ENCODE peak calls at places on chromosome 22, in seven cellular contexts. One of them, this sample, is unnamed.

GRCh38 chr22:33210129-33210784 is 152.1 kb upstream of the SYN3 start:
- ATAC-seq in gastroesophageal sphincter: no peak
- ATAC-seq in activated T-cell treated with anti-CD3 and anti-CD28 coated beads, Interleukin-2, amount 50 U/mL, for 72 hours: no peak
- ATAC-seq in lower lobe of right lung: peak; percentile 65
- ATAC-seq in HepG2: peak; percentile 95
- ATAC-seq in HCT116: peak; percentile 54
- ATAC-seq in sciatic nerve: no peak
- ATAC-seq in this sample: no peak

GRCh38 chr22:50299724-50300619 is 7.5 kb downstream of the PLXNB2 start:
- ATAC-seq in gastroesophageal sphincter: no peak
- ATAC-seq in HepG2: no peak
- ATAC-seq in HCT116: peak; percentile 55
- ATAC-seq in sciatic nerve: peak; percentile 8
- ATAC-seq in activated T-cell treated with anti-CD3 and anti-CD28 coated beads, Interleukin-2, amount 50 U/mL, for 72 hours: peak; percentile 16
- ATAC-seq in lower lobe of right lung: no peak
- ATAC-seq in this sample: no peak

GRCh38 chr22:44336962-44337657 is 24.4 kb upstream of the SHISAL1 start:
- ATAC-seq in lower lobe of right lung: no peak
- ATAC-seq in sciatic nerve: no peak
- ATAC-seq in gastroesophageal sphincter: no peak
- ATAC-seq in HCT116: peak; percentile 27
- ATAC-seq in HepG2: peak; percentile 36
- ATAC-seq in activated T-cell treated with anti-CD3 and anti-CD28 coated beads, Interleukin-2, amount 50 U/mL, for 72 hours: no peak
- ATAC-seq in this sample: no peak

GRCh38 chr22:19730141-19730661 is 6.9 kb downstream of the GP1BB start:
- ATAC-seq in HCT116: peak; percentile 44
- ATAC-seq in gastroesophageal sphincter: no peak
- ATAC-seq in sciatic nerve: peak; percentile 48
- ATAC-seq in lower lobe of right lung: peak; percentile 6
- ATAC-seq in HepG2: no peak
- ATAC-seq in activated T-cell treated with anti-CD3 and anti-CD28 coated beads, Interleukin-2, amount 50 U/mL, for 72 hours: peak; percentile 32
- ATAC-seq in this sample: peak; percentile 15

GRCh38 chr22:32579533-32580220 is 105.1 kb downstream of the FBXO7 start:
- ATAC-seq in activated T-cell treated with anti-CD3 and anti-CD28 coated beads, Interleukin-2, amount 50 U/mL, for 72 hours: no peak
- ATAC-seq in sciatic nerve: peak; percentile 55
- ATAC-seq in HCT116: no peak
- ATAC-seq in HepG2: peak; percentile 85
- ATAC-seq in gastroesophageal sphincter: peak; percentile 28
- ATAC-seq in lower lobe of right lung: peak; percentile 70
- ATAC-seq in this sample: no peak

GRCh38 chr22:21680830-21681565 is 15.2 kb downstream of the PPIL2 start:
- ATAC-seq in sciatic nerve: no peak
- ATAC-seq in HCT116: no peak
- ATAC-seq in gastroesophageal sphincter: no peak
- ATAC-seq in lower lobe of right lung: no peak
- ATAC-seq in HepG2: no peak
- ATAC-seq in activated T-cell treated with anti-CD3 and anti-CD28 coated beads, Interleukin-2, amount 50 U/mL, for 72 hours: no peak
- ATAC-seq in this sample: no peak

GRCh38 chr22:23574877-23575276 is 5.2 kb downstream of the IGLL1 start:
- ATAC-seq in HepG2: no peak
- ATAC-seq in activated T-cell treated with anti-CD3 and anti-CD28 coated beads, Interleukin-2, amount 50 U/mL, for 72 hours: no peak
- ATAC-seq in HCT116: no peak
- ATAC-seq in gastroesophageal sphincter: no peak
- ATAC-seq in sciatic nerve: no peak
- ATAC-seq in lower lobe of right lung: peak; percentile 16
- ATAC-seq in this sample: no peak

GRCh38 chr22:41939981-41940852 is 6.7 kb downstream of the CENPM start:
- ATAC-seq in activated T-cell treated with anti-CD3 and anti-CD28 coated beads, Interleukin-2, amount 50 U/mL, for 72 hours: peak; percentile 83
- ATAC-seq in lower lobe of right lung: peak; percentile 36
- ATAC-seq in gastroesophageal sphincter: no peak
- ATAC-seq in HCT116: no peak
- ATAC-seq in HepG2: no peak
- ATAC-seq in sciatic nerve: peak; percentile 38
- ATAC-seq in this sample: peak; percentile 78

GRCh38 chr22:27786253-27786898 is 15.2 kb downstream of the MN1 start:
- ATAC-seq in sciatic nerve: no peak
- ATAC-seq in gastroesophageal sphincter: peak; percentile 44
- ATAC-seq in HepG2: no peak
- ATAC-seq in activated T-cell treated with anti-CD3 and anti-CD28 coated beads, Interleukin-2, amount 50 U/mL, for 72 hours: no peak
- ATAC-seq in HCT116: no peak
- ATAC-seq in lower lobe of right lung: no peak
- ATAC-seq in this sample: no peak

GRCh38 chr22:25661067-25661466 is 80.9 kb upstream of the MYO18B start:
- ATAC-seq in HCT116: no peak
- ATAC-seq in gastroesophageal sphincter: peak; percentile 36
- ATAC-seq in activated T-cell treated with anti-CD3 and anti-CD28 coated beads, Interleukin-2, amount 50 U/mL, for 72 hours: no peak
- ATAC-seq in sciatic nerve: no peak
- ATAC-seq in HepG2: no peak
- ATAC-seq in lower lobe of right lung: peak; percentile 65
- ATAC-seq in this sample: no peak

GRCh38 chr22:25753252-25753651 is 11.3 kb downstream of the MYO18B start:
- ATAC-seq in activated T-cell treated with anti-CD3 and anti-CD28 coated beads, Interleukin-2, amount 50 U/mL, for 72 hours: no peak
- ATAC-seq in HepG2: no peak
- ATAC-seq in lower lobe of right lung: no peak
- ATAC-seq in gastroesophageal sphincter: no peak
- ATAC-seq in sciatic nerve: no peak
- ATAC-seq in HCT116: peak; percentile 27
- ATAC-seq in this sample: no peak

GRCh38 chr22:45376703-45377102 is 36.7 kb downstream of the SMC1B start:
- ATAC-seq in lower lobe of right lung: peak; percentile 46
- ATAC-seq in gastroesophageal sphincter: peak; percentile 68
- ATAC-seq in HCT116: no peak
- ATAC-seq in sciatic nerve: peak; percentile 61
- ATAC-seq in HepG2: no peak
- ATAC-seq in activated T-cell treated with anti-CD3 and anti-CD28 coated beads, Interleukin-2, amount 50 U/mL, for 72 hours: no peak
- ATAC-seq in this sample: no peak

GRCh38 chr22:31917227-31917921 is 27.0 kb upstream of the YWHAH start:
- ATAC-seq in sciatic nerve: peak; percentile 56
- ATAC-seq in HCT116: no peak
- ATAC-seq in activated T-cell treated with anti-CD3 and anti-CD28 coated beads, Interleukin-2, amount 50 U/mL, for 72 hours: peak; percentile 75
- ATAC-seq in HepG2: peak; percentile 32
- ATAC-seq in lower lobe of right lung: peak; percentile 78
- ATAC-seq in gastroesophageal sphincter: no peak
- ATAC-seq in this sample: peak; percentile 90

GRCh38 chr22:29301716-29302401 is 4.6 kb upstream of the GAS2L1 start:
- ATAC-seq in gastroesophageal sphincter: no peak
- ATAC-seq in sciatic nerve: no peak
- ATAC-seq in HepG2: peak; percentile 6
- ATAC-seq in activated T-cell treated with anti-CD3 and anti-CD28 coated beads, Interleukin-2, amount 50 U/mL, for 72 hours: peak; percentile 7
- ATAC-seq in HCT116: no peak
- ATAC-seq in lower lobe of right lung: no peak
- ATAC-seq in this sample: no peak

GRCh38 chr22:31248965-31249940 is 37.2 kb downstream of the LIMK2 start:
- ATAC-seq in HCT116: no peak
- ATAC-seq in HepG2: no peak
- ATAC-seq in sciatic nerve: no peak
- ATAC-seq in gastroesophageal sphincter: no peak
- ATAC-seq in lower lobe of right lung: peak; percentile 41
- ATAC-seq in activated T-cell treated with anti-CD3 and anti-CD28 coated beads, Interleukin-2, amount 50 U/mL, for 72 hours: no peak
- ATAC-seq in this sample: no peak

GRCh38 chr22:27378343-27378800 is 423.2 kb downstream of the MN1 start:
- ATAC-seq in gastroesophageal sphincter: no peak
- ATAC-seq in HepG2: no peak
- ATAC-seq in sciatic nerve: no peak
- ATAC-seq in HCT116: no peak
- ATAC-seq in lower lobe of right lung: no peak
- ATAC-seq in activated T-cell treated with anti-CD3 and anti-CD28 coated beads, Interleukin-2, amount 50 U/mL, for 72 hours: no peak
- ATAC-seq in this sample: no peak

GRCh38 chr22:19359554-19360299 is 68.2 kb upstream of the CLTCL1 start:
- ATAC-seq in HepG2: no peak
- ATAC-seq in activated T-cell treated with anti-CD3 and anti-CD28 coated beads, Interleukin-2, amount 50 U/mL, for 72 hours: no peak
- ATAC-seq in gastroesophageal sphincter: no peak
- ATAC-seq in HCT116: no peak
- ATAC-seq in sciatic nerve: no peak
- ATAC-seq in lower lobe of right lung: no peak
- ATAC-seq in this sample: no peak

GRCh38 chr22:36223504-36223903 is 15.8 kb downstream of the APOL2 start:
- ATAC-seq in activated T-cell treated with anti-CD3 and anti-CD28 coated beads, Interleukin-2, amount 50 U/mL, for 72 hours: no peak
- ATAC-seq in HepG2: no peak
- ATAC-seq in gastroesophageal sphincter: no peak
- ATAC-seq in lower lobe of right lung: no peak
- ATAC-seq in HCT116: no peak
- ATAC-seq in sciatic nerve: no peak
- ATAC-seq in this sample: no peak

GRCh38 chr22:21816787-21817496 is 50.5 kb downstream of the MAPK1 start:
- ATAC-seq in HepG2: peak; percentile 28
- ATAC-seq in lower lobe of right lung: peak; percentile 91
- ATAC-seq in activated T-cell treated with anti-CD3 and anti-CD28 coated beads, Interleukin-2, amount 50 U/mL, for 72 hours: peak; percentile 94
- ATAC-seq in sciatic nerve: peak; percentile 94
- ATAC-seq in gastroesophageal sphincter: peak; percentile 75
- ATAC-seq in HCT116: no peak
- ATAC-seq in this sample: peak; percentile 94

GRCh38 chr22:42079319-42080251 is at the start of gene SMDT1:
- ATAC-seq in lower lobe of right lung: peak; percentile 96
- ATAC-seq in sciatic nerve: peak; percentile 94
- ATAC-seq in HCT116: peak; percentile 93
- ATAC-seq in HepG2: peak; percentile 92
- ATAC-seq in activated T-cell treated with anti-CD3 and anti-CD28 coated beads, Interleukin-2, amount 50 U/mL, for 72 hours: peak; percentile 89
- ATAC-seq in gastroesophageal sphincter: peak; percentile 96
- ATAC-seq in this sample: peak; percentile 92

GRCh38 chr22:31122532-31123291 is at the start of gene INPP5J:
- ATAC-seq in lower lobe of right lung: peak; percentile 73
- ATAC-seq in HCT116: peak; percentile 93
- ATAC-seq in activated T-cell treated with anti-CD3 and anti-CD28 coated beads, Interleukin-2, amount 50 U/mL, for 72 hours: no peak
- ATAC-seq in gastroesophageal sphincter: peak; percentile 82
- ATAC-seq in HepG2: peak; percentile 62
- ATAC-seq in sciatic nerve: peak; percentile 74
- ATAC-seq in this sample: no peak

GRCh38 chr22:50699754-50700386 is 27.2 kb downstream of the SHANK3 start:
- ATAC-seq in HepG2: peak; percentile 69
- ATAC-seq in sciatic nerve: no peak
- ATAC-seq in HCT116: no peak
- ATAC-seq in gastroesophageal sphincter: no peak
- ATAC-seq in lower lobe of right lung: no peak
- ATAC-seq in activated T-cell treated with anti-CD3 and anti-CD28 coated beads, Interleukin-2, amount 50 U/mL, for 72 hours: no peak
- ATAC-seq in this sample: no peak

GRCh38 chr22:46827072-46827780 is 64.8 kb downstream of the TBC1D22A start:
- ATAC-seq in activated T-cell treated with anti-CD3 and anti-CD28 coated beads, Interleukin-2, amount 50 U/mL, for 72 hours: no peak
- ATAC-seq in sciatic nerve: no peak
- ATAC-seq in gastroesophageal sphincter: no peak
- ATAC-seq in HCT116: peak; percentile 66
- ATAC-seq in HepG2: peak; percentile 71
- ATAC-seq in lower lobe of right lung: no peak
- ATAC-seq in this sample: no peak

GRCh38 chr22:24965822-24966626 is 13.5 kb downstream of the KIAA1671 start:
- ATAC-seq in HCT116: peak; percentile 56
- ATAC-seq in lower lobe of right lung: peak; percentile 93
- ATAC-seq in gastroesophageal sphincter: peak; percentile 44
- ATAC-seq in sciatic nerve: peak; percentile 87
- ATAC-seq in HepG2: peak; percentile 89
- ATAC-seq in activated T-cell treated with anti-CD3 and anti-CD28 coated beads, Interleukin-2, amount 50 U/mL, for 72 hours: no peak
- ATAC-seq in this sample: no peak

This sample was measured in activated T-helper 17 cell treated with anti-CD3 and anti-CD28 coated beads, Interleukin-2, amount 50 U/mL, for 72 hours.